ENCODE peak calls at places on chromosomes 5 and 9, in five cellular contexts. W, C, X, S and N are unnamed samples.
A peak's percentile ranks its signal among the peaks of the same experiment; 100 is the strongest.

GRCh38 chr9:101530076-101530711 is 3.5 kb upstream of the RNF20 start:
- DNase-seq in C (peak; percentile 63), S (peak; percentile 81), W (peak; percentile 80), X (peak; percentile 75), N (no peak)

GRCh38 chr5:156479864-156480263 is 152.9 kb downstream of the SGCD start:
- DNase-seq in C (peak; percentile 64), X (peak; percentile 40), W (no peak), S (no peak), N (no peak)

GRCh38 chr9:77005216-77005615 is 14.2 kb upstream of the FOXB2 start:
- DNase-seq in W (no peak), S (no peak), C (no peak), X (no peak), N (no peak)

GRCh38 chr5:169460123-169460522 is 123.5 kb upstream of the SPDL1 start:
- DNase-seq in W (no peak), C (no peak), S (no peak), X (no peak), N (no peak)

GRCh38 chr5:102453716-102454115 is 45.1 kb downstream of the SLCO6A1 start:
- DNase-seq in W (no peak), X (no peak), S (no peak), C (no peak), N (no peak)

GRCh38 chr5:154654484-154655375 is 100.4 kb upstream of the LARP1 start:
- DNase-seq in X (no peak), W (no peak), S (peak; percentile 42), C (no peak), N (peak; percentile 15)

GRCh38 chr5:141003791-141004601 is 37.7 kb downstream of the PCDHAC2 start:
- DNase-seq in C (no peak), W (no peak), X (no peak), S (no peak), N (no peak)

GRCh38 chr5:135631356-135631755 is 52.6 kb upstream of the CXCL14 start:
- DNase-seq in S (no peak), X (peak; percentile 10), C (no peak), W (no peak), N (no peak)

GRCh38 chr5:164013077-164013670 is 507.8 kb downstream of the MAT2B start:
- DNase-seq in X (peak; percentile 21), C (peak; percentile 57), W (peak; percentile 29), S (peak; percentile 72), N (no peak)

GRCh38 chr5:96657068-96657467 is 5.1 kb upstream of the CAST start:
- DNase-seq in S (peak; percentile 95), X (peak; percentile 69), W (no peak), C (peak; percentile 55), N (no peak)

GRCh38 chr9:109248133-109248581 is 72.7 kb downstream of the EPB41L4B start:
- DNase-seq in W (no peak), X (no peak), S (peak; percentile 25), C (no peak), N (no peak)

GRCh38 chr5:9423611-9424010 is 122.3 kb downstream of the SEMA5A start:
- DNase-seq in W (no peak), X (no peak), C (no peak), S (no peak), N (no peak)

GRCh38 chr5:31090467-31090866 is 103.0 kb upstream of the CDH6 start:
- DNase-seq in S (no peak), X (no peak), C (no peak), W (no peak), N (no peak)

GRCh38 chr5:147534172-147534951 is 24.5 kb upstream of the DPYSL3 start:
- DNase-seq in X (no peak), S (peak; percentile 81), W (no peak), C (no peak), N (no peak)

GRCh38 chr5:40260351-40260750 is 419.4 kb upstream of the PTGER4 start:
- DNase-seq in C (no peak), S (peak; percentile 13), X (peak; percentile 22), W (no peak), N (no peak)

GRCh38 chr5:5537426-5537825 is 114.9 kb downstream of the ICE1 start:
- DNase-seq in X (no peak), C (no peak), S (no peak), W (no peak), N (no peak)

GRCh38 chr5:67900515-67900914 is 315.0 kb upstream of the PIK3R1 start:
- DNase-seq in C (no peak), S (no peak), W (no peak), X (no peak), N (no peak)

GRCh38 chr9:98654247-98654646 is 54.5 kb downstream of the GABBR2 start:
- DNase-seq in S (no peak), W (no peak), C (no peak), X (no peak), N (no peak)

GRCh38 chr5:78467744-78468357 is 107.4 kb downstream of the SCAMP1 start:
- DNase-seq in W (no peak), C (peak; percentile 18), X (no peak), S (peak; percentile 65), N (no peak)

GRCh38 chr9:120438111-120438510 is 141.9 kb downstream of the CDK5RAP2 start:
- DNase-seq in C (no peak), S (peak; percentile 82), X (no peak), W (no peak), N (no peak)

GRCh38 chr9:78101247-78101646 is 69.6 kb upstream of the GNAQ start:
- DNase-seq in S (no peak), W (no peak), C (no peak), X (no peak), N (no peak)

GRCh38 chr5:54915466-54916027 is 69.8 kb downstream of the ESM1 start:
- DNase-seq in S (no peak), C (no peak), X (no peak), W (no peak), N (no peak)

GRCh38 chr9:94650924-94651323 is 11.6 kb upstream of the FBP1 start:
- DNase-seq in C (no peak), X (no peak), W (no peak), S (no peak), N (no peak)